ENCODE peak calls at places on chromosomes 7 and 10, in five cellular contexts. A is right cardiac atrium, G is fibroblast of lung, M is uterus, O is hepatocyte. U is an unnamed sample.

GRCh38 chr7:131039836-131040235 is 287.8 kb upstream of the MKLN1 start:
- DNase-seq in A (no peak), G (no peak), M (no peak), O (no peak), U (no peak)

GRCh38 chr10:31927597-31928530 is 767 bp downstream of the ARHGAP12 start:
- DNase-seq in A (peak), G (peak), M (peak), O (peak), U (peak)

GRCh38 chr7:114409750-114410149 is 4.9 kb upstream of the FOXP2 start:
- DNase-seq in A (no peak), G (peak), M (no peak), O (no peak), U (no peak)

GRCh38 chr7:15603124-15603523 is 41.3 kb upstream of the AGMO start:
- DNase-seq in A (no peak), G (no peak), M (no peak), O (no peak), U (no peak)

GRCh38 chr7:78620931-78621330 is 822.4 kb downstream of the PHTF2 start:
- DNase-seq in A (no peak), G (peak), M (no peak), O (peak), U (no peak)

GRCh38 chr7:43303740-43304241 is 191.3 kb downstream of the HECW1 start:
- DNase-seq in A (no peak), G (no peak), M (no peak), O (no peak), U (no peak)

GRCh38 chr7:147332988-147333387 is 1216.4 kb downstream of the CNTNAP2 start:
- DNase-seq in A (no peak), G (peak), M (no peak), O (no peak), U (no peak)

GRCh38 chr7:154167807-154168206 is 115.6 kb downstream of the DPP6 start:
- DNase-seq in A (no peak), G (no peak), M (no peak), O (no peak), U (no peak)

GRCh38 chr10:96043157-96043894 is at the start of gene CCNJ:
- DNase-seq in A (peak), G (peak), M (peak), O (peak), U (peak)

GRCh38 chr7:85094046-85094720 is 92.7 kb downstream of the SEMA3D start:
- DNase-seq in A (peak), G (peak), M (no peak), O (no peak), U (peak)

GRCh38 chr7:16528520-16528919 is 1.9 kb downstream of the LRRC72 start:
- DNase-seq in A (no peak), G (no peak), M (no peak), O (no peak), U (no peak)

GRCh38 chr7:32583791-32584190 is 88.5 kb downstream of the AVL9 start:
- DNase-seq in A (no peak), G (peak), M (no peak), O (no peak), U (no peak)

GRCh38 chr7:6420680-6421079 is 27.1 kb downstream of the DAGLB start:
- DNase-seq in A (no peak), G (no peak), M (no peak), O (no peak), U (no peak)

GRCh38 chr10:76492026-76492425 is 1060.6 kb downstream of the LRMDA start:
- DNase-seq in A (no peak), G (peak), M (no peak), O (no peak), U (no peak)

GRCh38 chr7:136677456-136678365 is 190.7 kb upstream of the CHRM2 start:
- DNase-seq in A (no peak), G (peak), M (no peak), O (no peak), U (no peak)

GRCh38 chr10:133467286-133467911 is 13.7 kb downstream of the SCART1 start:
- DNase-seq in A (no peak), G (no peak), M (no peak), O (no peak), U (no peak)

GRCh38 chr7:135653285-135654080 is 8.8 kb upstream of the STMP1 start:
- DNase-seq in A (no peak), G (no peak), M (no peak), O (no peak), U (no peak)

GRCh38 chr7:11969627-11970026 is 137.6 kb upstream of the THSD7A start:
- DNase-seq in A (no peak), G (no peak), M (no peak), O (no peak), U (no peak)

GRCh38 chr10:11472158-11472753 is 139.2 kb downstream of the USP6NL start:
- DNase-seq in A (peak), G (peak), M (peak), O (peak), U (no peak)

GRCh38 chr7:79590571-79591274 is 137.3 kb upstream of the MAGI2 start:
- DNase-seq in A (no peak), G (no peak), M (no peak), O (no peak), U (no peak)

GRCh38 chr10:5553400-5554170 is 28.8 kb downstream of the CALML3 start:
- DNase-seq in A (no peak), G (no peak), M (no peak), O (no peak), U (peak)

GRCh38 chr10:101388671-101389276 is 34.8 kb downstream of the BTRC start:
- DNase-seq in A (no peak), G (peak), M (no peak), O (no peak), U (no peak)

GRCh38 chr10:29443745-29444523 is 155.1 kb downstream of the LYZL1 start:
- DNase-seq in A (no peak), G (peak), M (no peak), O (no peak), U (no peak)

DNA sequence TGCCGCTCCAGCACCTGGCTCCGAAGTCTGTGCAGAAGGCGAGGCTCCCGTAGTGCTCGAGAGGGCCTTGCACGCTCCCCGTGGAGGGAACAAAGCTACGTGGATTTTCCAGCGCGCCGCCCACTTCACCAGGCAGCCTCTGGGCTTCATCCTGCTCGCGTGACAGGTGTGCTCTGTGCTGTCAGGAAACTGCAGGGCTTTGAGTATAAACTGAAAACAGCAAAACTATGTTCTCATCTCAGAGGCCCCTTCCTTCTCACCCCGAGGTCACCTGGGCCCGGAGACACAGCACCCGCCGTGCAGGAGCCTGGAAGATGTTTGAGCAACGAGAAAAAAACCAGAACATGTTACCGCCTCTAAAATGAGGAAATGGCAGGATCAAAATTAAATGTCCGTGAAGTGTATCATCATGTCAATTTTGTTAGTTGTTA is 17.6 kb upstream of the GPR146 start:
- DNase-seq in A (no peak), G (no peak), M (no peak), O (no peak), U (peak)
- H3K27ac ChIP-seq in A (no peak), G (no peak), M (no peak), O (no peak), U (no peak)

GRCh38 chr10:18179901-18180300 is 39.7 kb downstream of the CACNB2 start:
- DNase-seq in A (no peak), G (peak), M (peak), O (peak), U (no peak)
- H3K27ac ChIP-seq in A (peak), G (peak), M (peak), O (no peak), U (peak)

DNA sequence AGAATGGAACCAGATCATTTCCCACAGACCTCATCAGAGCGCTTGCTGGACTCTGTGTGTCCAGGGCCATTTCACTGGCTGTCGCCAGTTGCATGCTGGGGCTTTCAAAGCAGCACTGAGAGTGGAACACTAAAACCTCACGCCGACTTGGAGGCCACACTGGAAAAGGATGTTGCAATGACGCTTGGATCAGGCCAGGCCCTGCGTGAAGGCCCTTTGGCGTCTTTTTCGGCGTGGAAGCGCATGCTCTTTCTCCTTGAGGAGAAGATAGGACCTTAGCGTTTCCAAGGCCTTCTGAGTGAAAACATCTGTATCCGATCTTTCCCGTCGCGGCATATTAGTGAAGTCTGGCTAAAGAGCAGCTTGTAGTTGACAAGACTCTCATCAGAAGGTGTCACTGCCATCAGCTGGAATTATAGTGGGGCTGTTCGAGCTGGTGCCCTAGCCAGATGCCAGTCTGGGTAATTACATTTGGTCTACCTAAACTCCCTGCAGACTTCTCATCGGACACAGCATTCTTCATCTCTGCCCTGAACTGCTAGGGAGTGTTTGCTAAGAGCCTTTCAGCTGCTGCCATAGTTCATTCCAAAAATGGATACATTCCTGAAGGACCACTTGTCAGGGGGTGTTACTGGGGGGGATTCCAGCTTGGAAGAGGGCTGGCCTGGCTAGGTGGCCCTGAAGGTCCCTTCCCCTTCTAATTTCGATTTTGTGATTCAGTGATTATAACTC is 167.7 kb upstream of the TCF7L2 start:
- DNase-seq in A (peak), G (peak), M (peak), O (no peak), U (peak)
- H3K27ac ChIP-seq in A (peak), G (no peak), M (no peak), O (no peak), U (no peak)

GRCh38 chr10:129191848-129192247 is 275.2 kb upstream of the MGMT start:
- DNase-seq in A (peak), G (no peak), M (peak), O (no peak), U (no peak)
- H3K27ac ChIP-seq in A (no peak), G (no peak), M (no peak), O (no peak), U (no peak)

DNA sequence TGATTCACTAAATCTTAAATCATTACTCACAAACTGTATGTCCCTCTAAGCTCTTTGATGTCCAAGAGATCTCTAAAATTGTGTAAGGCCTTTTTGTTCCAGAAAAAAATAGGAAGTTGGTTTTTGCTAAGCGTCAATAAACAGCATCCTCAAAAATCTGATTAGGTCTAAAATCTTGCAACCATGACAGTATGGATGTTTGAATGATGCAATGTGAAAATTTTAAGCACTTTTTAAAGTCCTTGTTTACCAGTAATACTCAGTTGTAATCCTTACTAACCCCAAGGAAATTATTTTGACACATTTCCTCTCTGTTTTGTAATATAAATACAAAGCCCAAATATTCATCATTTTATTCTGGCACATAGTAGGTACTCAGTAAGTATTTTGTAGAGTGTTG is 6.8 kb downstream of the MET start:
- DNase-seq in A (no peak), G (no peak), M (no peak), O (no peak), U (no peak)
- H3K27ac ChIP-seq in A (no peak), G (no peak), M (no peak), O (no peak), U (no peak)

GRCh38 chr7:104945599-104945956 is 68.4 kb upstream of the KMT2E start:
- DNase-seq in A (no peak), G (no peak), M (no peak), O (no peak), U (no peak)

GRCh38 chr7:104940023-104940710 is 73.8 kb upstream of the KMT2E start:
- DNase-seq in A (no peak), G (no peak), M (no peak), O (no peak), U (no peak)

GRCh38 chr7:104946338-104946737 is 67.7 kb upstream of the KMT2E start:
- DNase-seq in A (no peak), G (no peak), M (no peak), O (no peak), U (no peak)

GRCh38 chr7:104938741-104939390 is 75.1 kb upstream of the KMT2E start:
- DNase-seq in A (no peak), G (no peak), M (no peak), O (no peak), U (no peak)

DNA sequence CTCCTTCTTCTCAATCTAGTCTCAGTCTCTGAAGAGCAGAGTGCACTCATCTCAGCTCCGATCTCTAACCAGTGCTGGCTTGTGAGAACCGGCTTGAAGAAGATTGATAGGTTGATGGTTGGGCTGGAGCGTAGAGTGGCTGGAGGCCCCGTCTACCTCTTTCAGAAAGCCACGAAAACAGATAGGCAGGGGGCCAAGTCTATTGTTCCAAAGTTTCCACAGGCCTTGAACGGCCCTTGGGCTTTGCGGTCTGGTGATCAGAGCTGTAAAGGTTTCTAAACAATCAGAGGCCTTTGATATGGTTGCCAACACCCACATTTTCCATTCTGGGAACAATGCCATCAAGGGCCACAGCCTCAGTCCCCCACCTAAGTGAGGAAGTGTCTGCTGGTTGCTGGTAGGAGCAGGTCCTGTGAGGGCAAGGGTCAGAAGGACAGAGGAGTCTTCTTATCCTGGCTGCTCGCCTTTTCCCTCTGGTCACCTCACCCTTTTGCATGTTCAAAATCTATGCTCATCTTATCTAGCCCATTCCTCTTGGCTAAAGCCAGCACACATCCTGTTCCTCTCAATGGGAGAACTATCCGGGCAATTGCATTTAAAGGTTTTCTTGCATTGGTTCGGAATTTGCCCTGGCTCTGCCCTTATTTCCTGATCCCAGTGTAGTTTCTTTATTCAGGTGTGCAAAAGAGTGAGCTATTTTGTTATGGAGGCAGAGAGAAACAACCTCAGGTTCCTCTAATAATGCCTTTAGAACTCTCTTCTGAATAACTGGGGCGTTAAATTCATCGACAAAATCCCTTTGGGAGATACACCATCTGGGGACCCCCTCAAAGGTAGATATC is 70.3 kb upstream of the KMT2E start:
- DNase-seq in A (peak), G (no peak), M (peak), O (peak), U (no peak)
- H3K27ac ChIP-seq in A (peak), G (peak), M (peak), O (peak), U (peak)

U was measured in aorta.